ENCODE peak calls at places on chromosomes 5 and 9, in five cellular contexts. V is NCI-H774; O is stimulated activated CD8-positive, alpha-beta memory T cell treated with anti-CD3 and anti-CD28 coated beads, Interleukin-15, amount 100 ng/mL, for 24 hours; Z is neural crest cell; X is activated naive CD4-positive, alpha-beta T cell treated with anti-CD3 and anti-CD28 coated beads, Interleukin-2, amount 50 U/mL, for 16 hours. M is an unnamed sample.

GRCh38 chr5:164317676-164318075 is 812.3 kb downstream of the MAT2B start:
- DNase-seq in V (no peak), Z (no peak), O (no peak), X (no peak), M (no peak)

GRCh38 chr5:69024241-69024651 is 69.6 kb upstream of the SLC30A5 start:
- DNase-seq in O (no peak), Z (no peak), X (no peak), V (peak), M (no peak)

GRCh38 chr5:98942849-98943248 is 14.0 kb upstream of the CHD1 start:
- DNase-seq in V (no peak), Z (no peak), X (no peak), O (no peak), M (no peak)

GRCh38 chr5:98774192-98775046 is 956 bp downstream of the RGMB start:
- DNase-seq in Z (peak), O (no peak), V (peak), X (peak), M (peak)

GRCh38 chr9:19701991-19702390 is 86.8 kb downstream of the SLC24A2 start:
- DNase-seq in O (no peak), Z (no peak), X (no peak), V (no peak), M (no peak)

GRCh38 chr9:109001275-109001676 is 12.0 kb downstream of the CTNNAL1 start:
- DNase-seq in X (no peak), V (no peak), Z (no peak), O (no peak), M (no peak)

GRCh38 chr9:87445646-87446045 is 52.0 kb upstream of the DAPK1 start:
- DNase-seq in Z (peak), V (no peak), O (no peak), X (no peak), M (no peak)

GRCh38 chr5:133240425-133241091 is 188.7 kb downstream of the HSPA4 start:
- DNase-seq in O (no peak), X (no peak), V (no peak), Z (no peak), M (peak)

GRCh38 chr5:1660037-1660400 is 136.3 kb upstream of the LPCAT1 start:
- DNase-seq in X (no peak), O (no peak), V (no peak), Z (no peak), M (no peak)

GRCh38 chr5:119347996-119348395 is 7.8 kb upstream of the TNFAIP8 start:
- DNase-seq in O (no peak), X (no peak), V (no peak), Z (no peak), M (no peak)

GRCh38 chr9:6915635-6916034 is 157.9 kb downstream of the KDM4C start:
- DNase-seq in O (no peak), X (no peak), Z (no peak), V (no peak), M (no peak)

GRCh38 chr9:69198526-69199250 is 24.6 kb downstream of the TJP2 start:
- DNase-seq in Z (no peak), V (peak), O (no peak), X (no peak), M (no peak)

GRCh38 chr9:22158275-22158674 is 149.2 kb upstream of the CDKN2B start:
- DNase-seq in V (no peak), X (no peak), O (no peak), Z (no peak), M (no peak)

GRCh38 chr9:77016526-77017504 is 2.6 kb upstream of the FOXB2 start:
- DNase-seq in V (no peak), X (no peak), Z (peak), O (no peak), M (no peak)

GRCh38 chr5:132830436-132831094 is at the start of gene SHROOM1:
- DNase-seq in Z (no peak), X (peak), V (peak), O (no peak), M (no peak)

M was measured in omental fat pad.